ENCODE peak calls at places on chromosomes 3 and 15, in nine cellular contexts. T is gastrocnemius medialis, D is ELF-1, M is left kidney, J is cerebellar cortex, C is RKO, O is transverse colon, H is NCI-H1436, R is iris pigment epithelial cell. G is an unnamed sample.

GRCh38 chr3:140341817-140342403 is 336.0 kb upstream of the TRIM42 start:
- DNase-seq in T (no peak), D (peak), M (no peak), J (no peak), C (no peak), O (no peak), H (no peak), R (no peak), G (no peak)

GRCh38 chr15:20346082-20346805 is 195.4 kb downstream of the GOLGA6L6 start:
- DNase-seq in T (no peak), D (peak), M (no peak), J (no peak), C (no peak), O (no peak), H (no peak), R (no peak), G (no peak)

GRCh38 chr3:157064402-157064801 is 95.5 kb downstream of the CCNL1 start:
- DNase-seq in T (peak), D (no peak), M (no peak), J (no peak), C (no peak), O (peak), H (no peak), R (no peak), G (no peak)

GRCh38 chr3:10470666-10471336 is 34.6 kb downstream of the ATP2B2 start:
- DNase-seq in T (peak), D (no peak), M (peak), J (no peak), C (no peak), O (no peak), H (no peak), R (no peak), G (no peak)

GRCh38 chr15:80549712-80550111 is 145.4 kb upstream of the ABHD17C start:
- DNase-seq in T (no peak), D (no peak), M (no peak), J (no peak), C (no peak), O (no peak), H (no peak), R (peak), G (no peak)

GRCh38 chr3:134419966-134420321 is 45.7 kb upstream of the AMOTL2 start:
- DNase-seq in T (no peak), D (no peak), M (no peak), J (no peak), C (no peak), O (no peak), H (no peak), R (no peak), G (no peak)

GRCh38 chr3:97827741-97828471 is 6.1 kb downstream of the CRYBG3 start:
- DNase-seq in T (no peak), D (no peak), M (no peak), J (no peak), C (no peak), O (no peak), H (no peak), R (no peak), G (no peak)

GRCh38 chr3:17638351-17638750 is 104.1 kb downstream of the TBC1D5 start:
- DNase-seq in T (no peak), D (no peak), M (no peak), J (no peak), C (no peak), O (no peak), H (no peak), R (peak), G (no peak)

GRCh38 chr15:91965501-91966180 is 112.1 kb downstream of the SLCO3A1 start:
- DNase-seq in T (no peak), D (no peak), M (no peak), J (peak), C (peak), O (no peak), H (no peak), R (peak), G (peak)

GRCh38 chr3:34832865-34833508 is 806.3 kb upstream of the ARPP21 start:
- DNase-seq in T (no peak), D (no peak), M (no peak), J (no peak), C (no peak), O (no peak), H (no peak), R (no peak), G (no peak)

GRCh38 chr15:47932829-47933696 is 187.7 kb upstream of the SLC24A5 start:
- DNase-seq in T (no peak), D (peak), M (no peak), J (no peak), C (no peak), O (no peak), H (no peak), R (no peak), G (no peak)

GRCh38 chr15:96181217-96181616 is 149.3 kb upstream of the NR2F2 start:
- DNase-seq in T (no peak), D (no peak), M (no peak), J (no peak), C (no peak), O (no peak), H (no peak), R (no peak), G (no peak)

GRCh38 chr3:175857666-175858270 is 998.6 kb downstream of the NAALADL2 start:
- DNase-seq in T (no peak), D (no peak), M (no peak), J (no peak), C (no peak), O (no peak), H (no peak), R (no peak), G (no peak)

GRCh38 chr3:171255236-171255806 is 204.9 kb downstream of the TNIK start:
- DNase-seq in T (no peak), D (no peak), M (peak), J (no peak), C (no peak), O (no peak), H (no peak), R (no peak), G (no peak)

GRCh38 chr3:149736180-149737100 is 15.8 kb downstream of the COMMD2 start:
- DNase-seq in T (no peak), D (peak), M (no peak), J (no peak), C (no peak), O (no peak), H (no peak), R (peak), G (no peak)

GRCh38 chr15:78673476-78673875 is 32.5 kb upstream of the CHRNB4 start:
- DNase-seq in T (no peak), D (no peak), M (no peak), J (no peak), C (no peak), O (no peak), H (no peak), R (no peak), G (no peak)

GRCh38 chr3:37742574-37743212 is 119.0 kb upstream of the CTDSPL start:
- DNase-seq in T (no peak), D (no peak), M (no peak), J (no peak), C (no peak), O (no peak), H (no peak), R (no peak), G (no peak)

GRCh38 chr15:38589502-38589901 is 24.9 kb upstream of the RASGRP1 start:
- DNase-seq in T (no peak), D (peak), M (no peak), J (no peak), C (peak), O (no peak), H (no peak), R (peak), G (peak)

G was measured in HS-5.